ENCODE peak calls at places on chromosomes 13 and 19, in nine cellular contexts. F is KG1; P is PC-9; G is hepatic stellate cell; X is Caki2; C is activated naive CD8-positive, alpha-beta T cell treated with anti-CD3 and anti-CD28 coated beads for 36 hours; T is Daoy; L is nucleus accumbens; Y is fibroblast of the aortic adventitia. V is an unnamed sample.

GRCh38 chr19:53545271-53546065 is 7.5 kb downstream of the ZNF331 start:
- DNase-seq in F (no peak), P (peak), G (no peak), X (peak), C (no peak), T (peak), L (no peak), Y (peak), V (no peak)

GRCh38 chr13:79936368-79937136 is 404.4 kb downstream of the SPRY2 start:
- DNase-seq in F (no peak), P (peak), G (peak), X (peak), C (no peak), T (peak), L (peak), Y (peak), V (peak)

GRCh38 chr13:77465595-77466195 is 69.8 kb upstream of the SCEL start:
- DNase-seq in F (no peak), P (no peak), G (no peak), X (no peak), C (no peak), T (no peak), L (no peak), Y (peak), V (no peak)

GRCh38 chr13:28267495-28267894 is 129.2 kb downstream of the PAN3 start:
- DNase-seq in F (no peak), P (no peak), G (no peak), X (no peak), C (peak), T (no peak), L (no peak), Y (no peak), V (no peak)

GRCh38 chr19:10952809-10953208 is 8.0 kb upstream of the SMARCA4 start:
- DNase-seq in F (no peak), P (peak), G (no peak), X (no peak), C (no peak), T (no peak), L (no peak), Y (no peak), V (no peak)

GRCh38 chr13:104920091-104920490 is 1615.4 kb downstream of the EFNB2 start:
- DNase-seq in F (no peak), P (peak), G (no peak), X (no peak), C (no peak), T (no peak), L (no peak), Y (no peak), V (no peak)

GRCh38 chr19:8304841-8305621 is 3.1 kb downstream of the CD320 start:
- DNase-seq in F (no peak), P (no peak), G (no peak), X (peak), C (peak), T (peak), L (no peak), Y (no peak), V (no peak)

GRCh38 chr13:30972888-30973377 is 40.5 kb downstream of the TEX26 start:
- DNase-seq in F (no peak), P (no peak), G (no peak), X (no peak), C (no peak), T (no peak), L (no peak), Y (no peak), V (peak)

GRCh38 chr19:7699422-7700127 is 2.4 kb downstream of the FCER2 start:
- DNase-seq in F (no peak), P (peak), G (no peak), X (peak), C (peak), T (peak), L (no peak), Y (peak), V (no peak)

GRCh38 chr13:43364210-43365041 is 341.0 kb downstream of the DNAJC15 start:
- DNase-seq in F (no peak), P (no peak), G (peak), X (no peak), C (no peak), T (peak), L (no peak), Y (peak), V (peak)

GRCh38 chr13:77325371-77325941 is 1.4 kb downstream of the MYCBP2 start:
- DNase-seq in F (no peak), P (no peak), G (peak), X (peak), C (no peak), T (no peak), L (no peak), Y (peak), V (no peak)

GRCh38 chr13:72495681-72496080 is 231.7 kb downstream of the MZT1 start:
- DNase-seq in F (no peak), P (no peak), G (no peak), X (no peak), C (no peak), T (no peak), L (no peak), Y (no peak), V (no peak)

GRCh38 chr19:51460164-51460992 is 2.1 kb upstream of the SIGLEC8 start:
- DNase-seq in F (peak), P (no peak), G (no peak), X (no peak), C (no peak), T (peak), L (no peak), Y (peak), V (peak)

GRCh38 chr13:34303346-34303745 is 485.4 kb downstream of the RFC3 start:
- DNase-seq in F (no peak), P (peak), G (no peak), X (no peak), C (no peak), T (no peak), L (no peak), Y (no peak), V (no peak)

GRCh38 chr13:21287331-21287907 is 111.0 kb downstream of the MRPL57 start:
- DNase-seq in F (no peak), P (no peak), G (no peak), X (no peak), C (no peak), T (no peak), L (no peak), Y (no peak), V (no peak)

GRCh38 chr19:50046649-50047503 is 21.1 kb downstream of the ZNF473 start:
- DNase-seq in F (no peak), P (no peak), G (no peak), X (no peak), C (peak), T (peak), L (peak), Y (peak), V (peak)

GRCh38 chr19:35963514-35963913 is 27.3 kb downstream of the LRFN3 start:
- DNase-seq in F (no peak), P (peak), G (peak), X (peak), C (peak), T (peak), L (no peak), Y (peak), V (peak)

GRCh38 chr13:98481511-98481951 is 95.4 kb downstream of the STK24 start:
- DNase-seq in F (no peak), P (no peak), G (no peak), X (no peak), C (no peak), T (no peak), L (no peak), Y (no peak), V (no peak)

GRCh38 chr13:49528161-49528560 is 32.4 kb downstream of the PHF11 start:
- DNase-seq in F (no peak), P (no peak), G (no peak), X (no peak), C (no peak), T (no peak), L (no peak), Y (no peak), V (no peak)

V was measured in fibroblast of pulmonary artery.